ENCODE peak calls at places on chromosomes 5 and 9, in eight cellular contexts. H, Q, Y, R, A, D, S and M are unnamed samples.
A peak's percentile ranks its signal among the peaks of the same experiment; 100 is the strongest.

GRCh38 chr9:81896067-81896466 is 32.2 kb upstream of the SPATA31D4 start:
- DNase-seq in H (no peak), Q (peak; percentile 30), Y (no peak), R (no peak), A (no peak), D (no peak), S (no peak), M (no peak)

GRCh38 chr9:126773004-126773607 is 31.7 kb upstream of the ZBTB43 start:
- DNase-seq in H (no peak), Q (peak; percentile 45), Y (no peak), R (no peak), A (no peak), D (no peak), S (no peak), M (no peak)

GRCh38 chr5:144697847-144698262 is 527.2 kb downstream of the KCTD16 start:
- DNase-seq in H (no peak), Q (peak; percentile 92), Y (no peak), R (peak; percentile 89), A (no peak), D (no peak), S (no peak), M (peak; percentile 76)

GRCh38 chr9:91500509-91501011 is 76.9 kb upstream of the NFIL3 start:
- DNase-seq in H (no peak), Q (peak; percentile 73), Y (no peak), R (peak; percentile 63), A (no peak), D (no peak), S (no peak), M (no peak)

GRCh38 chr9:69933445-69933844 is 110.2 kb upstream of the MAMDC2 start:
- DNase-seq in H (no peak), Q (no peak), Y (no peak), R (no peak), A (no peak), D (no peak), S (no peak), M (no peak)

GRCh38 chr9:136297016-136297691 is 6.7 kb downstream of the CCDC187 start:
- DNase-seq in H (no peak), Q (no peak), Y (no peak), R (no peak), A (no peak), D (no peak), S (no peak), M (no peak)

GRCh38 chr5:40464461-40464860 is 215.3 kb upstream of the PTGER4 start:
- DNase-seq in H (no peak), Q (peak; percentile 67), Y (no peak), R (no peak), A (no peak), D (no peak), S (no peak), M (no peak)

GRCh38 chr5:170438581-170438980 is 49.4 kb upstream of the KCNMB1 start:
- DNase-seq in H (no peak), Q (no peak), Y (no peak), R (no peak), A (no peak), D (peak; percentile 32), S (no peak), M (no peak)

GRCh38 chr5:44983006-44983405 is 174.3 kb downstream of the MRPS30 start:
- DNase-seq in H (no peak), Q (no peak), Y (no peak), R (no peak), A (no peak), D (no peak), S (no peak), M (no peak)

GRCh38 chr5:134554319-134555222 is 29.1 kb downstream of the JADE2 start:
- DNase-seq in H (no peak), Q (peak; percentile 86), Y (no peak), R (peak; percentile 96), A (no peak), D (peak; percentile 90), S (no peak), M (no peak)